ENCODE peak calls at places on chromosomes 3 and 15, in six cellular contexts. One of them, this sample, is unnamed.

GRCh38 chr3:15606434-15606891 is 4.9 kb downstream of the BTD start:
- DNase-seq in vagina: no peak
- DNase-seq in epithelial cell of esophagus: peak
- DNase-seq in cardiac muscle cell: peak
- DNase-seq in HCT116: no peak
- DNase-seq in choroid plexus epithelial cell: peak
- DNase-seq in this sample: no peak

GRCh38 chr15:78565951-78566774 is 843 bp downstream of the CHRNA5 start:
- DNase-seq in vagina: no peak
- DNase-seq in cardiac muscle cell: peak
- DNase-seq in epithelial cell of esophagus: peak
- DNase-seq in HCT116: no peak
- DNase-seq in choroid plexus epithelial cell: peak
- DNase-seq in this sample: peak

GRCh38 chr15:42194502-42194901 is 13.6 kb downstream of the VPS39 start:
- DNase-seq in choroid plexus epithelial cell: peak
- DNase-seq in HCT116: no peak
- DNase-seq in cardiac muscle cell: peak
- DNase-seq in epithelial cell of esophagus: peak
- DNase-seq in vagina: no peak
- DNase-seq in this sample: peak

GRCh38 chr3:46110701-46111493 is 83.6 kb upstream of the XCR1 start:
- DNase-seq in cardiac muscle cell: peak
- DNase-seq in vagina: no peak
- DNase-seq in HCT116: peak
- DNase-seq in epithelial cell of esophagus: peak
- DNase-seq in choroid plexus epithelial cell: peak
- DNase-seq in this sample: peak

GRCh38 chr15:39312984-39313383 is 267.9 kb upstream of the THBS1 start:
- DNase-seq in epithelial cell of esophagus: peak
- DNase-seq in choroid plexus epithelial cell: no peak
- DNase-seq in HCT116: peak
- DNase-seq in vagina: no peak
- DNase-seq in cardiac muscle cell: peak
- DNase-seq in this sample: peak

GRCh38 chr3:56783644-56784451 is 17.9 kb downstream of the ARHGEF3 start:
- DNase-seq in choroid plexus epithelial cell: peak
- DNase-seq in epithelial cell of esophagus: peak
- DNase-seq in vagina: no peak
- DNase-seq in cardiac muscle cell: peak
- DNase-seq in HCT116: no peak
- DNase-seq in this sample: peak

GRCh38 chr3:30894521-30895289 is at the start of gene GADL1:
- DNase-seq in epithelial cell of esophagus: peak
- DNase-seq in vagina: no peak
- DNase-seq in cardiac muscle cell: peak
- DNase-seq in choroid plexus epithelial cell: peak
- DNase-seq in HCT116: no peak
- DNase-seq in this sample: no peak

GRCh38 chr3:160885791-160886286 is 129.8 kb downstream of the PPM1L start:
- DNase-seq in choroid plexus epithelial cell: peak
- DNase-seq in vagina: no peak
- DNase-seq in epithelial cell of esophagus: peak
- DNase-seq in cardiac muscle cell: peak
- DNase-seq in HCT116: no peak
- DNase-seq in this sample: peak

GRCh38 chr15:68385671-68386586 is 46.0 kb downstream of the ITGA11 start:
- DNase-seq in cardiac muscle cell: no peak
- DNase-seq in HCT116: no peak
- DNase-seq in vagina: peak
- DNase-seq in epithelial cell of esophagus: no peak
- DNase-seq in choroid plexus epithelial cell: no peak
- DNase-seq in this sample: no peak

GRCh38 chr3:14369675-14370669 is 32.4 kb upstream of the SLC6A6 start:
- DNase-seq in choroid plexus epithelial cell: no peak
- DNase-seq in epithelial cell of esophagus: peak
- DNase-seq in cardiac muscle cell: no peak
- DNase-seq in HCT116: peak
- DNase-seq in vagina: no peak
- DNase-seq in this sample: peak

GRCh38 chr15:92819312-92820232 is 80.6 kb upstream of the CHD2 start:
- DNase-seq in cardiac muscle cell: no peak
- DNase-seq in choroid plexus epithelial cell: peak
- DNase-seq in epithelial cell of esophagus: peak
- DNase-seq in HCT116: no peak
- DNase-seq in vagina: no peak
- DNase-seq in this sample: peak

GRCh38 chr3:157239082-157239704 is 79.2 kb upstream of the CCNL1 start:
- DNase-seq in epithelial cell of esophagus: peak
- DNase-seq in vagina: no peak
- DNase-seq in cardiac muscle cell: peak
- DNase-seq in choroid plexus epithelial cell: peak
- DNase-seq in HCT116: peak
- DNase-seq in this sample: peak
- TF ChIP-seq CTCF in epithelial cell of esophagus: peak
- TF ChIP-seq CTCF in vagina: peak
- TF ChIP-seq CTCF in cardiac muscle cell: peak
- TF ChIP-seq CTCF in choroid plexus epithelial cell: peak
- TF ChIP-seq CTCF in HCT116: peak
- TF ChIP-seq CTCF in this sample: peak

GRCh38 chr3:179450901-179451334 is 352 bp downstream of the GNB4 start:
- DNase-seq in vagina: no peak
- DNase-seq in HCT116: no peak
- DNase-seq in epithelial cell of esophagus: no peak
- DNase-seq in cardiac muscle cell: peak
- DNase-seq in choroid plexus epithelial cell: peak
- DNase-seq in this sample: peak
- TF ChIP-seq CTCF in vagina: no peak
- TF ChIP-seq CTCF in HCT116: no peak
- TF ChIP-seq CTCF in epithelial cell of esophagus: no peak
- TF ChIP-seq CTCF in cardiac muscle cell: no peak
- TF ChIP-seq CTCF in choroid plexus epithelial cell: no peak
- TF ChIP-seq CTCF in this sample: no peak

DNA sequence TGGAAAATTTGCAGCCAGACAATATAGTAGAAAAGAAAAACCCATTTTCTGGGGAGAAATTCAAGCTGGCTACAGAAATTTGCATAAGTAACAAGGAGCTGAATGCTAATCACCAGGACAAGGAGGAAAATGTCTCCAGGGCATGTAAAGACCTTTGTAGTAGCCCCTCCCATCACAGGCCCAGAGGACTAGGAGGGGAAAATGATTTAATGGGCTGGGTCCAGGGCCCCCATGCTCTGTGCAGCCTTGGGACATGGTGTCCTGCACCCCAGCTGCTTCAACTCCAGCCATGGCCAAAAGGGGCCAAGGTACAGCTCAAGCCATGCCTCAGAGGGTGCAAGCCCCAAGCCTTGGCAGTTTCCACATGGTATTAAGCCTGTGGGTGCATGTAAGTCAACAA is 197.6 kb upstream of the POU1F1 start:
- DNase-seq in cardiac muscle cell: no peak
- DNase-seq in epithelial cell of esophagus: no peak
- DNase-seq in HCT116: no peak
- DNase-seq in vagina: no peak
- DNase-seq in choroid plexus epithelial cell: no peak
- DNase-seq in this sample: no peak
- TF ChIP-seq CTCF in cardiac muscle cell: no peak
- TF ChIP-seq CTCF in epithelial cell of esophagus: no peak
- TF ChIP-seq CTCF in HCT116: no peak
- TF ChIP-seq CTCF in vagina: no peak
- TF ChIP-seq CTCF in choroid plexus epithelial cell: no peak
- TF ChIP-seq CTCF in this sample: no peak

DNA sequence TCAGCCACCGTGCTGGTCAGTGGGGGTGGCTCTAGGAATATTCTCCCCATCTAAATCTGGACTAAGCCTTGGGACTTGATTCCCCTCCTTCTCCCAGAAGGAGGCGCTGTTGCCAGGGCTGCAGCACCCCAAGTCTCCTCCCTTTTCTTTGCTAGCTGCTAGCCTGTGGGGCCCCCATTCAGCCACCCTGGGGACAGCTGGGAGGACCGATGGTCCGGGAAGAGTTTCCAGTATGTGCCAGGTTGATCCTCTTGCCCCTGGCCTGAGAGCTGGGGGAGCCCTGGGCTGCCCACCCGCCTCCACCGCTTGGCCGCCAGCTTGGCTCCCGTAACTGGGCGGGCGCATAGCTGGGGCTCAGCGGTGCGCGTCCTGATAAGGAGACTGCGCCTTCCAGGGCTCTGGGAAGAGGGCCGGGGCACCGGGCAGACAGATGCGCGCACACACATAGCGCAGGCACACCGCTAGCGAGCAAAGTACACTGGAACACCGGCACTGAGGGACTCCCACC is 4.2 kb downstream of the SMAD6 start:
- DNase-seq in epithelial cell of esophagus: no peak
- DNase-seq in vagina: no peak
- DNase-seq in HCT116: no peak
- DNase-seq in cardiac muscle cell: peak
- DNase-seq in choroid plexus epithelial cell: peak
- DNase-seq in this sample: no peak
- TF ChIP-seq CTCF in epithelial cell of esophagus: no peak
- TF ChIP-seq CTCF in vagina: no peak
- TF ChIP-seq CTCF in HCT116: no peak
- TF ChIP-seq CTCF in cardiac muscle cell: peak
- TF ChIP-seq CTCF in choroid plexus epithelial cell: peak
- TF ChIP-seq CTCF in this sample: peak

DNA sequence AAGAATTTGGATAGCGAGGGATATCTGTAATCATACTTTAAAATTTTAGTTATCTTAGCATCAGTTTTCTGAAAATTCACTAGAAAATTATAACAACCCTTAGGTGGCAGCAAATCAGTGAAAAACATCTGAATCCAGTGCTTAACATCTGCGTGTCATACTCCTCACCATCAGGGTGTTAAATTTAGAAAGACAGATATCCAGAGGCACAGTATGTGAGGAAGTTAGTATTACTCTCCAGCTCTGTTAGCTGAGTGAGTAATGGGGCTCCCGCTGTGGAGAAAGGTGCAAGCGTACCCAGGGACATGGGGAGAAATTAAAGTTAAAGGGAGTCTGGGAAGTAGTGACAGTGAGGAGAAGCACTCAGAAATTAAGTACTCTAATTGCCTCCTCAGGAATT is 50.9 kb downstream of the CEP63 start:
- DNase-seq in HCT116: no peak
- DNase-seq in choroid plexus epithelial cell: peak
- DNase-seq in epithelial cell of esophagus: no peak
- DNase-seq in vagina: no peak
- DNase-seq in cardiac muscle cell: no peak
- DNase-seq in this sample: no peak
- TF ChIP-seq CTCF in HCT116: no peak
- TF ChIP-seq CTCF in choroid plexus epithelial cell: peak
- TF ChIP-seq CTCF in epithelial cell of esophagus: no peak
- TF ChIP-seq CTCF in vagina: no peak
- TF ChIP-seq CTCF in cardiac muscle cell: no peak
- TF ChIP-seq CTCF in this sample: no peak

GRCh38 chr3:5122741-5123706 is 932 bp downstream of the ARL8B start:
- DNase-seq in choroid plexus epithelial cell: peak
- DNase-seq in HCT116: no peak
- DNase-seq in epithelial cell of esophagus: peak
- DNase-seq in cardiac muscle cell: peak
- DNase-seq in vagina: no peak
- DNase-seq in this sample: peak
- TF ChIP-seq CTCF in choroid plexus epithelial cell: peak
- TF ChIP-seq CTCF in HCT116: no peak
- TF ChIP-seq CTCF in epithelial cell of esophagus: no peak
- TF ChIP-seq CTCF in cardiac muscle cell: no peak
- TF ChIP-seq CTCF in vagina: no peak
- TF ChIP-seq CTCF in this sample: no peak

DNA sequence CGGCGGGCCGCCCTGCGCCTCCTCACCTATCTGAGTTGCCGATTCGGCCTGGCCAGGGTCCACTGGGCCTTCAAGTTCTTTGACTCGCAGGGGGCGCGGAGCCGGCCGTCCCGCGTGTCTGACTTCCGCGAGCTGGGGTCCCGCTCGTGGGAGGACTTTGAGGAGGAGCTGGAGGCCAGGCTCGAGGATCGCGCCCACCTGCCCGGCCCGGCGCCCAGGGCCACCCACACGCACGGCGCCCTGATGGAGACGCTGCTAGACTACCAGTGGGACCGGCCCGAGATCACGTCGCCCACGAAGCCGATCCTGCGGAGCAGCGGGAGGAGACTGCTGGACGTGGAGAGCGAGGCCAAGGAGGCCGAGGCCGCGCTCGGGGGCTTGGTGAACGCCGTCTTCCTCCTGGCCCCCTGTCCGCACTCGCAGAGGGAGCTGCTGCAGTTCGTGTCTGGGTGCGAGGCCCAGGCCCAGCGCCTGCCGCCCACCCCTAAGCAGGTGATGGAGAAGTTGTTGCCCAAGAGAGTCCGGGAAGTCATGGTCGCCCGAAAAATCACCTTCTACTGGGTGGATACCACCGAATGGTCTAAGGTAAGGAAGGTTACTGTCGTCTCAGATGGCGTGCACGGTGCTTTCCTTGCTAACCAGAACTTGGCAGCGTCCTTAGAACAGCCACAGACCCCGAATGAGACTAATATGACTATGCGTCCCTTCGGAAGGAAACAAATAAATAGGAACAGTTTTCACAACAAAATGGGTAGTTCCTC is 567 bp downstream of the TICRR start:
- DNase-seq in cardiac muscle cell: peak
- DNase-seq in HCT116: no peak
- DNase-seq in choroid plexus epithelial cell: peak
- DNase-seq in epithelial cell of esophagus: peak
- DNase-seq in vagina: no peak
- DNase-seq in this sample: peak
- TF ChIP-seq CTCF in cardiac muscle cell: no peak
- TF ChIP-seq CTCF in HCT116: no peak
- TF ChIP-seq CTCF in choroid plexus epithelial cell: no peak
- TF ChIP-seq CTCF in epithelial cell of esophagus: no peak
- TF ChIP-seq CTCF in vagina: no peak
- TF ChIP-seq CTCF in this sample: no peak

DNA sequence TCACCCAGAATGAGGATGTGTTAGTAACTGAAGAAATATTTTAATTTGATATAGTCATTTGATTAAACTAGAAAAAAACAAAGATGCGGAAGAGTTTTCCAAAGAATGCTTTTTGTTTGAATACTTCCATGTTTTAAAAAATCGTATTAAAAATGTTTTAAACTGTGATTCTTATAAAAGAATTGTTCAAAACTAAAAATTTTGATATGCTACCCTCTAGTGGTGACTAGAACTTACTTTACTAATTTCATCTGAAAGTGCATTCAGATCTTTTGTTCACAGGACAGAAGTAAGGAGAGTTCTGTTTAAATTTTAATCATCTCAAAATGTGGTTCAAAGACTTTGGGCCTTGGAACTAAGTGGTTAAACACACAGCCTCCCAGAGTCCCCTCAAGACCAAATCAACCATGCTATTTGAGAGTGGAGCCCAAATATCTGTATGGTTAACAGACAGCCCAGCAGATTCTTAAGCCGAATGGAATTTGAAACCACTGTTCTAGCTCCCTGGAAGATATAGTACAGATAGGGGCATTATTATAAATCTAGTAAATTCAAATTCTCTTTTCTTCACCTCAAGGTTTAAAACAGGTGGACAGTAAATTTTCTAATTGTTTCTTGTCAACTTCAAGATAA is 45.2 kb upstream of the SYNPR start:
- DNase-seq in cardiac muscle cell: peak
- DNase-seq in choroid plexus epithelial cell: peak
- DNase-seq in epithelial cell of esophagus: peak
- DNase-seq in vagina: no peak
- DNase-seq in HCT116: no peak
- DNase-seq in this sample: peak
- TF ChIP-seq CTCF in cardiac muscle cell: peak
- TF ChIP-seq CTCF in choroid plexus epithelial cell: peak
- TF ChIP-seq CTCF in epithelial cell of esophagus: no peak
- TF ChIP-seq CTCF in vagina: no peak
- TF ChIP-seq CTCF in HCT116: no peak
- TF ChIP-seq CTCF in this sample: peak

This sample was measured in MCF 10A.